ENCODE peak calls at places on chromosomes 3 and 15, in four cellular contexts. One of them, this sample, is unnamed.

GRCh38 chr15:74402873-74403589 is 30.7 kb downstream of the SEMA7A start:
- DNase-seq in cardiac muscle cell: no peak
- DNase-seq in ovary: no peak
- DNase-seq in esophagus squamous epithelium: no peak
- DNase-seq in this sample: peak; percentile 62

GRCh38 chr3:30193625-30194044 is 412.8 kb upstream of the TGFBR2 start:
- DNase-seq in esophagus squamous epithelium: no peak
- DNase-seq in ovary: no peak
- DNase-seq in cardiac muscle cell: no peak
- DNase-seq in this sample: no peak

GRCh38 chr3:170425491-170426239 is 7.0 kb downstream of the CLDN11 start:
- DNase-seq in cardiac muscle cell: no peak
- DNase-seq in esophagus squamous epithelium: no peak
- DNase-seq in ovary: no peak
- DNase-seq in this sample: no peak

GRCh38 chr3:187914231-187914630 is 169.0 kb upstream of the BCL6 start:
- DNase-seq in ovary: no peak
- DNase-seq in cardiac muscle cell: peak; percentile 29
- DNase-seq in esophagus squamous epithelium: no peak
- DNase-seq in this sample: no peak

GRCh38 chr3:133644768-133645167 is 17.0 kb downstream of the TOPBP1 start:
- DNase-seq in cardiac muscle cell: no peak
- DNase-seq in ovary: no peak
- DNase-seq in esophagus squamous epithelium: no peak
- DNase-seq in this sample: no peak

GRCh38 chr15:70283511-70283910 is 185.8 kb upstream of the TLE3 start:
- DNase-seq in esophagus squamous epithelium: no peak
- DNase-seq in cardiac muscle cell: no peak
- DNase-seq in ovary: no peak
- DNase-seq in this sample: no peak

GRCh38 chr15:87268675-87269074 is 987.9 kb downstream of the NTRK3 start:
- DNase-seq in ovary: no peak
- DNase-seq in esophagus squamous epithelium: no peak
- DNase-seq in cardiac muscle cell: no peak
- DNase-seq in this sample: no peak

GRCh38 chr3:60954049-60954448 is 297.2 kb downstream of the FHIT start:
- DNase-seq in cardiac muscle cell: no peak
- DNase-seq in esophagus squamous epithelium: no peak
- DNase-seq in ovary: no peak
- DNase-seq in this sample: no peak

GRCh38 chr15:85333132-85333831 is 47.1 kb upstream of the AKAP13 start:
- DNase-seq in ovary: no peak
- DNase-seq in esophagus squamous epithelium: no peak
- DNase-seq in cardiac muscle cell: no peak
- DNase-seq in this sample: no peak

GRCh38 chr15:36832792-36833191 is 253.4 kb downstream of the CDIN1 start:
- DNase-seq in esophagus squamous epithelium: no peak
- DNase-seq in cardiac muscle cell: no peak
- DNase-seq in ovary: no peak
- DNase-seq in this sample: no peak

GRCh38 chr3:141289228-141289772 is 57.7 kb downstream of the PXYLP1 start:
- DNase-seq in esophagus squamous epithelium: no peak
- DNase-seq in cardiac muscle cell: no peak
- DNase-seq in ovary: no peak
- DNase-seq in this sample: no peak

GRCh38 chr3:10253731-10254130 is 5.5 kb downstream of the TATDN2 start:
- DNase-seq in ovary: no peak
- DNase-seq in esophagus squamous epithelium: no peak
- DNase-seq in cardiac muscle cell: no peak
- DNase-seq in this sample: no peak

GRCh38 chr15:23002920-23003319 is 22.8 kb upstream of the CYFIP1 start:
- DNase-seq in cardiac muscle cell: no peak
- DNase-seq in esophagus squamous epithelium: no peak
- DNase-seq in ovary: no peak
- DNase-seq in this sample: no peak

GRCh38 chr3:134033315-134033996 is 3.7 kb upstream of the SLCO2A1 start:
- DNase-seq in ovary: no peak
- DNase-seq in cardiac muscle cell: no peak
- DNase-seq in esophagus squamous epithelium: no peak
- DNase-seq in this sample: no peak

DNA sequence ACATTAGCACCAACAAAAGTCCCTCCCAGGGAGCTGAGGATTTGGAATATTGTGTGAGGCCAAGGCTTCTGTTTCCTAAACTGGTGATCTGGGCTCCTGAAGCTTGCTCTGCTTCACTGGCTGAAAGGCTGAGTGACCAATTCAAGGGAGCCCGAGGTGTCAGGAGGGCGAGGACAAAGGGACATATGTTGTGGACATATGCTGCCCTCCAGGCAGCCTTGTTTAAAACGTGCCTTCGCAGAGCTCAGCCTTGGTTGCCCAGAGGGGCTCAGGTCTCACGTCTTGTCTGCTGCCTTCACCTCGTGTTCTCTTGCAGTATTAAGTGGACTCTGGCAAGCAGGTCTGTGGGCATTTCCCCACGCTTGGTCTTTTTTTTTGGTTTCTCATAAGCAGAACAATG is 7.0 kb downstream of the SLCO3A1 start:
- DNase-seq in ovary: no peak
- DNase-seq in cardiac muscle cell: no peak
- DNase-seq in esophagus squamous epithelium: no peak
- DNase-seq in this sample: no peak
- H3K4me1 ChIP-seq in ovary: peaks cover 12% of the 10 kb centered on the region
- H3K4me1 ChIP-seq in cardiac muscle cell: peaks cover 50% of the 10 kb centered on the region
- H3K4me1 ChIP-seq in esophagus squamous epithelium: peaks cover 77% of the 10 kb centered on the region
- H3K4me1 ChIP-seq in this sample: peaks cover 95% of the 10 kb centered on the region

GRCh38 chr3:38345879-38346583 is 554 bp upstream of the XYLB start:
- DNase-seq in ovary: no peak
- DNase-seq in cardiac muscle cell: no peak
- DNase-seq in esophagus squamous epithelium: no peak
- DNase-seq in this sample: no peak
- H3K4me3 ChIP-seq in ovary: peak overlapping the region; percentile 58
- H3K4me3 ChIP-seq in cardiac muscle cell: no peak overlapping the region
- H3K4me3 ChIP-seq in esophagus squamous epithelium: peak overlapping the region; percentile 89
- H3K4me3 ChIP-seq in this sample: peak overlapping the region; percentile 93

GRCh38 chr3:123586966-123587365 is 2.1 kb upstream of the HACD2 start:
- DNase-seq in esophagus squamous epithelium: no peak
- DNase-seq in cardiac muscle cell: peak; percentile 18
- DNase-seq in ovary: no peak
- DNase-seq in this sample: no peak
- H3K27ac ChIP-seq in esophagus squamous epithelium: no peak overlapping the region
- H3K27ac ChIP-seq in cardiac muscle cell: peak overlapping the region; percentile 97
- H3K27ac ChIP-seq in ovary: no peak overlapping the region
- H3K27ac ChIP-seq in this sample: no peak overlapping the region

DNA sequence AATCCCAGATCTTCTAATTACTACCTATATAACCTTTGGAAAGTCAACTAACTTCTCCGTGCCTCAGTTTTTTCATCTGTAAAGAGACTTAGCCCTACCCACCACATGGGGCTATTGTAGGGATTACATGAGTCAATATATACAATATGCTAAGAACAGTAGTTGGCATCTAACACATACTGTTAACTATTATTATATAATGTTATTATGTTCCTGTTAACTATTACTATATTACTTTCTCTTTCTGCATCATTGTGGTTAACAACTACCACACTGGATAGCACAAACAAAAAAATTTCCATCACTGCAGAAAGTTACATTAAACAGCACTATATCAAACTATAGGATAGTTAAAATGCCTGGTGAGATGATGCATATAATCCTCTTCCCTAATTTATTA is 23.7 kb downstream of the STAG1 start:
- DNase-seq in cardiac muscle cell: no peak
- DNase-seq in esophagus squamous epithelium: no peak
- DNase-seq in ovary: no peak
- DNase-seq in this sample: no peak
- H3K4me1 ChIP-seq in cardiac muscle cell: peaks cover 12% of the 10 kb centered on the region
- H3K4me1 ChIP-seq in esophagus squamous epithelium: peaks cover 77% of the 10 kb centered on the region
- H3K4me1 ChIP-seq in ovary: peaks cover 14% of the 10 kb centered on the region
- H3K4me1 ChIP-seq in this sample: peaks cover 71% of the 10 kb centered on the region

DNA sequence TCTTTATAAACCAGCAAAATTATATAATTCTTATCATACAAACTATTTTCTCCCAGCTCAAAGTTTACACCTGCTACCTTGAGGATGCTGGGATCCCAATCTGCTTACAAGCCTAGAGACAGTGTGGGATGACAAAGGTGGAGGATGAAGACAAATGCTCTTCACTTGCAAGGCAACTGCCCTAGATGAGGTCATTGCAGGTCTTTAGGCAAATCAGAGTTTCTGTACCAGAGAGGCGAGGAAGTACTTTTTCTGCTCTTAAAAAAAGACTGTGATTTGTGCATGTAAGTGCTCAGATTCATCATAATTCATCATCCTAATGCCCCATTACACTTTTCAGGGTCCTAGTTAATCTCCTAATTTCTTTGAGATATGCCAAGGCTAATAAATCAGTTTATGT is 376.1 kb downstream of the ZPLD1 start:
- DNase-seq in cardiac muscle cell: no peak
- DNase-seq in esophagus squamous epithelium: no peak
- DNase-seq in ovary: no peak
- DNase-seq in this sample: no peak
- H3K4me3 ChIP-seq in cardiac muscle cell: no peak overlapping the region
- H3K4me3 ChIP-seq in esophagus squamous epithelium: no peak overlapping the region
- H3K4me3 ChIP-seq in ovary: no peak overlapping the region
- H3K4me3 ChIP-seq in this sample: no peak overlapping the region

GRCh38 chr3:78765671-78766485 is 1001.9 kb downstream of the ROBO1 start:
- DNase-seq in ovary: no peak
- DNase-seq in esophagus squamous epithelium: no peak
- DNase-seq in cardiac muscle cell: no peak
- DNase-seq in this sample: no peak
- H3K27ac ChIP-seq in ovary: no peak overlapping the region
- H3K27ac ChIP-seq in esophagus squamous epithelium: no peak overlapping the region
- H3K27ac ChIP-seq in cardiac muscle cell: no peak overlapping the region
- H3K27ac ChIP-seq in this sample: no peak overlapping the region

DNA sequence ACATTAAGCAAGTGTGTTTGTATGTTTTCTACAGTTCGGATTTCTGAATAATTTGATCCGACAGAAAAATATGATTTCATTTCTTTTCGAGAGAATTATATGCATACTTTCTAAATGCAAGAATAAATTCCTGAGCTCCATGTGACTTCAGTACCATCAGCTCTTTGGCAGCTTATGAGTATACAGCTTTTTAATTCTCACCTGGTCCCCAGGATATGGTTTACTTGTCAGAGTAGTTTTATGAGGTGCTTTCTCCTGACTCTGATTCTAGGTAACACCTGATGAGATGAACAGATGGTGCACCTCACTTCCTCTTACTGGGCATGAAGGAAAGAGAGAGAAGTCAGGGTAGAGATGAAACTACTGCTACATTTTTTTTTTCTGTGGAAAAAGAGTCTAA is 3.1 kb downstream of the HGD start:
- DNase-seq in cardiac muscle cell: no peak
- DNase-seq in ovary: no peak
- DNase-seq in esophagus squamous epithelium: no peak
- DNase-seq in this sample: no peak
- H3K4me1 ChIP-seq in cardiac muscle cell: no peaks in the 10 kb centered on the region
- H3K4me1 ChIP-seq in ovary: no peaks in the 10 kb centered on the region
- H3K4me1 ChIP-seq in esophagus squamous epithelium: peaks cover 18% of the 10 kb centered on the region
- H3K4me1 ChIP-seq in this sample: peaks cover 18% of the 10 kb centered on the region